ENCODE peak calls at places on chromosomes 6 and 20, in four cellular contexts. L is A549, F is K562, X is sigmoid colon. Z is an unnamed sample.

GRCh38 chr6:40743690-40744446 is 156.7 kb upstream of the LRFN2 start:
- DNase-seq in F (peak; percentile 64), L (no peak), X (no peak), Z (no peak)

GRCh38 chr6:134935076-134935475 is 14.8 kb downstream of the ALDH8A1 start:
- DNase-seq in F (no peak), X (no peak), L (peak; percentile 18), Z (no peak)

GRCh38 chr6:37994238-37994637 is 174.7 kb downstream of the ZFAND3 start:
- DNase-seq in F (no peak), L (no peak), X (no peak), Z (no peak)

GRCh38 chr20:10239954-10240353 is 21.3 kb downstream of the SNAP25 start:
- DNase-seq in X (no peak), L (peak; percentile 84), F (no peak), Z (no peak)

GRCh38 chr6:157139054-157139708 is 184.1 kb downstream of the TMEM242 start:
- DNase-seq in X (no peak), L (no peak), F (peak; percentile 54), Z (no peak)

GRCh38 chr20:54197621-54198604 is 10.0 kb upstream of the PFDN4 start:
- DNase-seq in L (peak; percentile 89), F (no peak), X (no peak), Z (no peak)

GRCh38 chr20:33679758-33680485 is 5.7 kb upstream of the NECAB3 start:
- DNase-seq in X (no peak), L (no peak), F (no peak), Z (no peak)

GRCh38 chr20:14445310-14445709 is 107.9 kb upstream of the FLRT3 start:
- DNase-seq in X (no peak), L (no peak), F (no peak), Z (no peak)

GRCh38 chr20:2210646-2211556 is 84.9 kb upstream of the TGM3 start:
- DNase-seq in X (no peak), L (peak; percentile 37), F (no peak), Z (no peak)

GRCh38 chr20:25364180-25364788 is 26.4 kb downstream of the ABHD12 start:
- DNase-seq in X (no peak), L (no peak), F (no peak), Z (no peak)

GRCh38 chr6:142784344-142784743 is 160.6 kb downstream of the HIVEP2 start:
- DNase-seq in X (no peak), F (no peak), L (no peak), Z (no peak)

GRCh38 chr6:78629154-78629721 is 238.1 kb upstream of the IRAK1BP1 start:
- DNase-seq in F (no peak), L (no peak), X (no peak), Z (peak; percentile 49)

GRCh38 chr20:2741881-2742280 is 49.3 kb downstream of the EBF4 start:
- DNase-seq in L (no peak), X (no peak), F (no peak), Z (no peak)

GRCh38 chr6:38212579-38212978 is 393.1 kb downstream of the ZFAND3 start:
- DNase-seq in L (no peak), X (no peak), F (no peak), Z (peak; percentile 17)

GRCh38 chr20:32446301-32447100 is 88.4 kb downstream of the ASXL1 start:
- DNase-seq in F (no peak), L (no peak), X (peak; percentile 62), Z (no peak)

GRCh38 chr6:127477648-127478047 is 18.5 kb upstream of the KIAA0408 start:
- DNase-seq in X (no peak), L (no peak), F (no peak), Z (no peak)

GRCh38 chr6:73566954-73567591 is 46.2 kb upstream of the EEF1A1 start:
- DNase-seq in F (no peak), L (peak; percentile 91), X (peak; percentile 86), Z (no peak)

DNA sequence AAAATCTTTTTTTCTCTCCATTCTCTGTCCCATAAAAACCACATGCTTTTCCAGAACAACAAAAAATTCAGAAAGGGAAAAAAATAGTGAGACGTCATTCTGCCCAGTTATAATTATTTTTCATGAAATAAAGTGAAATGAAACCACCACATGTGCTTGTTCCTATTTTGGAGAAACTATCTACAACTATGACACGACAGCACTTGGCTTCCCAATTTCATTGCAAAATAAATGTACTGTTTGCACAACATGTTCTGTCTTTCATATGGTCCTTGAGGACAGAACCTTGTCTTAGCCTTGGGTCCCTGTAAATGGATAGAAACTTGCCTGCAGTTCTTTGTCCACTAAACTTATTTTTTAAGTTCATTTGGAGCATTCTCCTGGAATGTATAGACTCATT is 5.6 kb upstream of the MAN1A1 start:
- DNase-seq in X (no peak), L (no peak), F (no peak), Z (no peak)
- TF ChIP-seq EP300 in X (no peak), L (no peak), F (no peak), Z (no peak)

GRCh38 chr20:8431538-8432434 is 299.7 kb downstream of the PLCB1 start:
- DNase-seq in F (no peak), X (peak; percentile 88), L (no peak), Z (no peak)
- TF ChIP-seq EP300 in F (no peak), X (no peak), L (no peak), Z (no peak)

GRCh38 chr20:45947110-45947866 is 12.8 kb downstream of the PCIF1 start:
- DNase-seq in X (no peak), F (no peak), L (no peak), Z (no peak)

GRCh38 chr20:45949542-45950329 is 15.3 kb downstream of the PCIF1 start:
- DNase-seq in L (no peak), F (no peak), X (no peak), Z (no peak)

GRCh38 chr20:45948261-45948733 is 13.8 kb downstream of the PCIF1 start:
- DNase-seq in X (no peak), F (no peak), L (no peak), Z (no peak)

GRCh38 chr20:45950330-45950646 is 15.8 kb downstream of the PCIF1 start:
- DNase-seq in L (no peak), F (no peak), X (no peak), Z (no peak)

DNA sequence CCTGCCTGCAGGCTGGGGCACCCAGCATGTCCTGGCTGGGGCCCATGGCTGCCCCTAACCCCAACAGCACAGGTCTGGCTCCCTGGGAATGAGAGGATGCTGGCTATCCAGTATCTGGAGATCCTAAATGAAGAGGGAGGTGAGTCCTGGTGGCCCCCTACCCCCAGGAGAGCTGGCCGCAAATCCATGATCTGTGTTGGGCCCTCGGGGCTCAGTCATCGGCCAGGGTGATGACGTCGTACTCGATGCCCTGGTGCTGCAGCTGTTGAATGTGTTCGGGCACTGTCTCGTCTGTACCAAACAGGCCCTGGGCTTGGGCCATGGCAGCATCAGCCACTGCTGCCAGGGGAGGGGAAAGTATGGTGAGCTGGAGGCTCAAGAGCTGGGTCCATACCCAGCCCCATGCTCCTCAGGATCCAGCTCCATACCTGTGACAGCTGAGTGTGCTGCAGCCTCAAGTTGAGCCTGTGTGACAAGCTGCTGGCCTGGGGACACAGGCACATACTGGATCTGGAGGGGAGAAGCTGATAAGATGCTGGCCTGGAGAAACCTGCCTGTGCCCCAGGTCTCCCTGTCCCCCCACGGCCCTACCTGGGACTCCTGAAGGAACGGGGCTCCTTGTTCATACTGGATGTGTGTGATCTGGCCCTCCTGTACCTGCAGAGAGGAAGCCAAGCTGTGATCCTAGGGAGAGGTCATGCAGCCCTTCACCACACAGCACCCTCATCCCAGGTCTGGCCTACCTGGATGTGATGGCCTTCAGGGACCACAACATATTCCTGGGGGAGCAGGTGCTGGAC is 14.5 kb downstream of the PCIF1 start:
- DNase-seq in X (no peak), L (no peak), F (no peak), Z (no peak)
- TF ChIP-seq EP300 in X (no peak), L (no peak), F (no peak), Z (no peak)

GRCh38 chr20:35318502-35319157 is 26.4 kb upstream of the FAM83C start:
- DNase-seq in L (peak; percentile 87), X (no peak), F (no peak), Z (no peak)
- TF ChIP-seq EP300 in L (peak; percentile 40), X (no peak), F (no peak), Z (no peak)

DNA sequence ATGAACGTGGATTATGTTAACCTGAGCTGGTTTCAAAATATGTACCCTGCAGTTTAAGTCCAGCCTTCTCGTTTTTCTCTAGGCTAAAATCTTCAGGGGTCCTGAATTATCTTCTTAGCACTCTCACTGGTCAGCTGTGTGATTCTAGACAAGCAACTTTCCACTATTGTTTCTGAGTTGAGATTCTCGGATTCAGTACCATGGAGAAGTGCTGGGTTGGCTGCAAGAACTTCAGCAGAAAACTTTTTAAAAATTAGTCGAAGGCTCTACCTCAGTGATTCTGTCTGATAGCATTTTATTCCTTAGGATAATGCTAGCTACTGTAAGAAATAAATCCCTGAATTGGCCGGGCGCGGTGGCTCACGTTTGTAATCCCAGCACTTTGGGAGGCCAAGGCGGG is 173.7 kb downstream of the GRM1 start:
- DNase-seq in X (no peak), F (no peak), L (no peak), Z (no peak)
- TF ChIP-seq EP300 in X (no peak), F (no peak), L (no peak), Z (no peak)

GRCh38 chr6:148265058-148265457 is 77.6 kb upstream of the SASH1 start:
- DNase-seq in X (no peak), L (no peak), F (no peak), Z (no peak)

GRCh38 chr6:148258868-148259267 is 83.8 kb upstream of the SASH1 start:
- DNase-seq in L (no peak), F (no peak), X (no peak), Z (no peak)

GRCh38 chr6:148261470-148261869 is 81.2 kb upstream of the SASH1 start:
- DNase-seq in L (no peak), X (no peak), F (no peak), Z (no peak)

GRCh38 chr6:148263961-148264360 is 78.7 kb upstream of the SASH1 start:
- DNase-seq in L (no peak), F (no peak), X (no peak), Z (no peak)

DNA sequence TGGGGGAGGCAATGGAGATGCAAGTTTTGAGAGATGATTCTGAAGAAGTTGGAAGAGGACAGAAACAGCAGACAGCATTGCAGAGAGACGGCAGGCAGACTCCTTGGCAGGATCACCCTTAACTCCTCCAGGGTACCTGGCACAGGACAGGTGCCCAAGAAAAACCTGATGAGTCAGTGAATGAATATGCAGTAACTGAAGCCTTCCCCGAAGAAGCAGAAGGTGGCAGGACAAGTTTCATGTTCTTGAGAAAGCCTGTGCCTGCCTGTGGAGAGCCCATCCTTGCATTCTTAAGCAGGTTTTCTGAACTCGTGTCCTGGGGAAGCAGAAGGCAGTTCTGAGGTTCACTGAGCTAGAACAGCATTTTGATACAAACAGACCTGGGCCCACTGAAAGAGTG is 79.6 kb upstream of the SASH1 start:
- DNase-seq in F (no peak), X (no peak), L (peak; percentile 1), Z (no peak)
- TF ChIP-seq EP300 in F (no peak), X (no peak), L (no peak), Z (no peak)

DNA sequence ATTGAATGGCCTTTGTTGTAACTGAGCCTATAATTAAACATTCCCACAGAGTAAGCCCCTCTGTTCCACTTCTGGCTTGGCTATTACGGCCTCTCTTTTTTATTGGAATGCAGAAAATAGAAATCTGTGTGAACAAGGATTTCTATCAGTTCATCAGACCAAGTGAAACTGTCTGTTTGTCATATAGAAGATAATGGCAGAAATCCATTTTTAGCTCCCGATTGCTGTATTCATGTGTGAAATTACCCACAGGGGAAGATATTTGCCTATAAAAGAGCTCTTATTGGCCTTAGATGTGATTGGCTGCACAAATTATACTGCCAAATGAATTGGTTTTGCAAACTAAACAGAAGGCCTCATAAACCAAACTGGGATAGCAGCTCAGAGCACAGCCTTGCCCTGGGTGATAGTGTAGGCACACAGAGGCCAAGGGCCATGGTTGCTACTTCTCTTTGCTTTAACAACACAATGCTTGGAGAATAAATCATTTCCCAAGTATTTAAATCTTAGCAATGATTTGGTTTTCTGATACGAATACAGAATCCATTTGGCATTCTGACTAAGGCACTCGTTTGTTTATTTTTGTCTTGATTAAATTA is 241.4 kb upstream of the PLN start:
- DNase-seq in F (no peak), L (no peak), X (no peak), Z (no peak)
- TF ChIP-seq EP300 in F (no peak), L (no peak), X (no peak), Z (no peak)

Z was measured in H1.